ENCODE peak calls at places on chromosomes 3 and 15, in six cellular contexts. C is pancreas, W is OCI-LY7, N is PC-9, J is fibroblast of pulmonary artery, Z is astrocyte of the spinal cord. P is an unnamed sample.

GRCh38 chr3:65713016-65713415 is 325.7 kb downstream of the MAGI1 start:
- DNase-seq in Z (peak; percentile 86), W (no peak), N (no peak), C (no peak), J (peak; percentile 74), P (no peak)

GRCh38 chr15:61411941-61412510 is 182.9 kb upstream of the RORA start:
- DNase-seq in Z (no peak), N (no peak), W (no peak), C (no peak), J (no peak), P (no peak)

GRCh38 chr3:114365268-114365667 is 71.4 kb downstream of the TIGIT start:
- DNase-seq in Z (no peak), W (no peak), C (no peak), J (peak; percentile 41), N (no peak), P (no peak)

GRCh38 chr15:100958326-100959065 is 39.3 kb downstream of the LRRK1 start:
- DNase-seq in Z (peak; percentile 76), N (no peak), C (no peak), W (no peak), J (peak; percentile 43), P (peak; percentile 15)

GRCh38 chr15:101558217-101558941 is 68.9 kb upstream of the PCSK6 start:
- DNase-seq in W (no peak), Z (no peak), J (no peak), N (peak; percentile 69), C (no peak), P (peak; percentile 50)

GRCh38 chr15:70998319-70998718 is 105.7 kb downstream of the LRRC49 start:
- DNase-seq in N (no peak), J (no peak), W (no peak), Z (no peak), C (no peak), P (no peak)

GRCh38 chr3:62630664-62631063 is 244.6 kb downstream of the CADPS start:
- DNase-seq in N (no peak), J (no peak), W (no peak), C (no peak), Z (no peak), P (no peak)

GRCh38 chr15:62365795-62366442 is 200.8 kb upstream of the C2CD4B start:
- DNase-seq in C (peak; percentile 16), N (peak; percentile 33), J (no peak), W (no peak), Z (no peak), P (peak; percentile 80)

GRCh38 chr3:166743463-166744134 is 636.5 kb downstream of the ZBBX start:
- DNase-seq in W (no peak), Z (no peak), J (no peak), N (no peak), C (no peak), P (no peak)

GRCh38 chr3:52090131-52090548 is 33.8 kb upstream of the DUSP7 start:
- DNase-seq in Z (peak; percentile 97), J (peak; percentile 84), W (no peak), C (no peak), N (peak; percentile 52), P (peak; percentile 68)

GRCh38 chr15:73352082-73352481 is 16.7 kb downstream of the HCN4 start:
- DNase-seq in Z (no peak), W (no peak), C (no peak), J (no peak), N (no peak), P (no peak)

GRCh38 chr3:82461049-82461889 is 699.8 kb upstream of the GBE1 start:
- DNase-seq in Z (no peak), W (no peak), J (no peak), N (no peak), C (no peak), P (no peak)

DNA sequence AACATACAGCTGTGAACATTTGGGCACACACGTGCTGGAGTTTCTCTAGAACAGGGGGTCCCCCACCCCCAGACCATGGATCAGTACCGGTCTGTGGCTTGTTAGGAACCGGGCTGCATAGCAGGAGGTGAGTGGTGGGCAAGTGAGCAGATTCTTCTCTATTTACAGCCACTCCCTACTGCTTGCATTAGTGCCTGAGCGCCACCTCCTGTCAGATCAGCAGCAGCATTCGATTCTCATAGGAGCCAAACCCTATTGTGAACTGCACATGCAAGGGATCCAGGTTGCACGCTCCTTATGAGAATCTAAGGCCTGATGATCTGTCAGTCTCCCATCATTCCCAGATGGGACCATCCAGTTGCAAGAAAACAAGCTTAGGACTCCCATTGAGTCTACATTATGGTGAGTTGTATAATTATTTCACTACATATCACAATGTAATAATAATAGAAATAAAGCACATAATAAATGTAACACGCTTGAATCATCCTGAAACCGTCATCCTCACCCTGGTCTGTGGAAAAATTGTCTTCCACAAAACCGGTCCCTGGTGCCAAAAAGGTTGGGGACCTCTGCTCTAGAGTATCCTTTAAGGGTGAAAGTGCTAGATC is 25.8 kb downstream of the CHRM5 start:
- DNase-seq in W (peak; percentile 39), Z (peak; percentile 44), C (no peak), J (peak; percentile 57), N (peak; percentile 14), P (peak; percentile 59)
- TF ChIP-seq CTCF in W (peak; percentile 73), Z (peak; percentile 71), C (no peak), J (peak; percentile 63), N (peak; percentile 61), P (peak; percentile 66)

GRCh38 chr3:71146673-71147072 is 436.9 kb downstream of the FOXP1 start:
- DNase-seq in C (no peak), Z (no peak), W (no peak), N (no peak), J (no peak), P (no peak)
- H3K4me3 ChIP-seq in C (no peak overlapping the region), Z (no peak overlapping the region), W (no peak overlapping the region), N (no peak overlapping the region), J (no peak overlapping the region), P (no peak overlapping the region)

GRCh38 chr3:12772462-12772861 is 13.4 kb upstream of the TMEM40 start:
- DNase-seq in Z (no peak), J (no peak), C (no peak), N (no peak), W (no peak), P (no peak)

GRCh38 chr3:12773030-12773723 is 14.1 kb upstream of the TMEM40 start:
- DNase-seq in J (no peak), W (peak; percentile 74), Z (no peak), N (no peak), C (no peak), P (no peak)

GRCh38 chr3:12773724-12774105 is 14.7 kb upstream of the TMEM40 start:
- DNase-seq in N (no peak), C (no peak), Z (no peak), J (no peak), W (no peak), P (no peak)

GRCh38 chr3:12775226-12775625 is 16.2 kb upstream of the TMEM40 start:
- DNase-seq in W (no peak), Z (no peak), N (no peak), C (no peak), J (no peak), P (no peak)

GRCh38 chr3:12774619-12775018 is 15.6 kb upstream of the TMEM40 start:
- DNase-seq in J (no peak), W (no peak), N (no peak), C (no peak), Z (no peak), P (no peak)
- TF ChIP-seq CTCF in J (no peak), W (peak; percentile 35), N (no peak), C (no peak), Z (no peak), P (no peak)

GRCh38 chr3:5012398-5012797 is 33.2 kb downstream of the BHLHE40 start:
- DNase-seq in N (no peak), Z (no peak), J (no peak), C (no peak), W (peak; percentile 30), P (no peak)

GRCh38 chr3:5010140-5010539 is 30.9 kb downstream of the BHLHE40 start:
- DNase-seq in J (no peak), C (no peak), Z (no peak), W (no peak), N (no peak), P (no peak)

GRCh38 chr3:5011555-5012256 is 32.5 kb downstream of the BHLHE40 start:
- DNase-seq in C (no peak), Z (no peak), W (peak; percentile 87), N (no peak), J (no peak), P (no peak)

GRCh38 chr3:5009506-5010100 is 30.4 kb downstream of the BHLHE40 start:
- DNase-seq in W (no peak), N (no peak), Z (peak; percentile 26), J (no peak), C (no peak), P (no peak)

GRCh38 chr3:5010706-5011554 is 31.7 kb downstream of the BHLHE40 start:
- DNase-seq in C (no peak), J (no peak), N (no peak), W (peak; percentile 14), Z (no peak), P (no peak)
- H3K4me3 ChIP-seq in C (no peak overlapping the region), J (no peak overlapping the region), N (no peak overlapping the region), W (peak overlapping the region; percentile 40), Z (no peak overlapping the region), P (no peak overlapping the region)

DNA sequence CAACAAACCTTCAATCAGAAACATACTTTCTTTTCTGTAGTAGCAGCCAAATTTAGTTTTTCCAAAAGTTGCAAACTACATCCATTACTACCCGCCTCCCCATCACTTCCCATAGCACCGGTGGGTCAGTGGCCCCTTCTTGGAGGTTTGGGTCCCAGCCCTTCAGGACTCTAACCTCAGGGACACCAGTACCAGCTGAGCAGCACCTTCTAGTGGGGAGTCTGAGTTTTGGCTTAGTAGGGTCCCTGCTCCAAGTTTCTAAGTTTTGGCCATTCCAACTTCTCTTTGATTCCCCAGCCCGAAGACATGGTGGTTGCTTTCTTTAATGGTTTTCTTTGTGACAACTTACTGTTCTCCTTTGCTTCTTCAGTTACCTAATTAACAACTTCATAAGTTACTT is 160.6 kb downstream of the ECT2 start:
- DNase-seq in Z (no peak), C (no peak), N (no peak), W (no peak), J (no peak), P (no peak)
- TF ChIP-seq CTCF in Z (no peak), C (no peak), N (no peak), W (no peak), J (peak; percentile 6), P (no peak)

GRCh38 chr15:25798207-25798931 is 64.8 kb downstream of the ATP10A start:
- DNase-seq in N (no peak), C (no peak), W (no peak), J (no peak), Z (no peak), P (no peak)
- H3K4me3 ChIP-seq in N (no peak overlapping the region), C (no peak overlapping the region), W (no peak overlapping the region), J (no peak overlapping the region), Z (no peak overlapping the region), P (no peak overlapping the region)

GRCh38 chr3:42518800-42519567 is 16.5 kb downstream of the VIPR1 start:
- DNase-seq in W (peak; percentile 50), Z (no peak), C (no peak), J (no peak), N (no peak), P (no peak)
- TF ChIP-seq CTCF in W (peak; percentile 71), Z (peak; percentile 20), C (no peak), J (peak; percentile 24), N (no peak), P (no peak)